ENCODE peak calls at places on chromosomes 13 and 19, in eight cellular contexts. O, Y, P, Z, H, A, R and J are unnamed samples. For H3K4me1 and H3K36me3, the result is how much of the 10 kb centered on the place peaks cover.

GRCh38 chr13:70703755-70704154 is 595.5 kb upstream of the KLHL1 start:
- DNase-seq in O (no peak), Y (no peak), P (no peak), Z (no peak), H (no peak), A (no peak), R (no peak), J (no peak)

GRCh38 chr19:383922-384800 is 24.8 kb downstream of the C2CD4C start:
- DNase-seq in O (no peak), Y (peak), P (no peak), Z (no peak), H (peak), A (peak), R (no peak), J (no peak)

GRCh38 chr13:111845621-111846351 is 221.2 kb upstream of the SOX1 start:
- DNase-seq in O (no peak), Y (peak), P (no peak), Z (no peak), H (peak), A (no peak), R (no peak), J (no peak)

GRCh38 chr19:34274284-34274826 is 20.0 kb downstream of the GARRE1 start:
- DNase-seq in O (no peak), Y (no peak), P (no peak), Z (no peak), H (no peak), A (no peak), R (no peak), J (no peak)

GRCh38 chr19:44582581-44583265 is 30.6 kb upstream of the IGSF23 start:
- DNase-seq in O (no peak), Y (peak), P (no peak), Z (no peak), H (peak), A (peak), R (peak), J (no peak)

GRCh38 chr13:36875431-36875830 is 44.6 kb downstream of the SMAD9 start:
- DNase-seq in O (no peak), Y (no peak), P (no peak), Z (no peak), H (no peak), A (no peak), R (no peak), J (no peak)

GRCh38 chr13:31093145-31093885 is 68.4 kb downstream of the HSPH1 start:
- DNase-seq in O (no peak), Y (no peak), P (no peak), Z (no peak), H (no peak), A (no peak), R (no peak), J (no peak)

GRCh38 chr13:73223372-73223781 is 164.6 kb downstream of the KLF5 start:
- DNase-seq in O (no peak), Y (no peak), P (no peak), Z (no peak), H (no peak), A (no peak), R (no peak), J (no peak)

GRCh38 chr13:86585826-86586225 is 786.6 kb upstream of the SLITRK6 start:
- DNase-seq in O (no peak), Y (peak), P (no peak), Z (no peak), H (no peak), A (no peak), R (no peak), J (no peak)

GRCh38 chr13:48094404-48094780 is 512 bp downstream of the MED4 start:
- DNase-seq in O (no peak), Y (no peak), P (no peak), Z (no peak), H (peak), A (peak), R (no peak), J (no peak)

GRCh38 chr19:46967578-46968018 is 52.0 kb upstream of the NPAS1 start:
- DNase-seq in O (no peak), Y (peak), P (peak), Z (peak), H (no peak), A (no peak), R (no peak), J (no peak)

GRCh38 chr13:40149611-40150283 is 494.3 kb downstream of the COG6 start:
- DNase-seq in O (peak), Y (no peak), P (no peak), Z (peak), H (no peak), A (no peak), R (no peak), J (no peak)

GRCh38 chr19:12544401-12544876 is 6.8 kb downstream of the ZNF564 start:
- DNase-seq in O (no peak), Y (no peak), P (no peak), Z (no peak), H (no peak), A (no peak), R (no peak), J (no peak)

GRCh38 chr19:15457701-15458484 is 6.5 kb downstream of the RASAL3 start:
- DNase-seq in O (no peak), Y (no peak), P (no peak), Z (no peak), H (peak), A (no peak), R (no peak), J (no peak)

GRCh38 chr13:94305033-94305432 is 174.4 kb downstream of the DCT start:
- DNase-seq in O (no peak), Y (no peak), P (no peak), Z (no peak), H (no peak), A (no peak), R (no peak), J (no peak)

GRCh38 chr13:110575322-110576069 is 14.0 kb upstream of the RAB20 start:
- DNase-seq in O (no peak), Y (no peak), P (no peak), Z (no peak), H (no peak), A (peak), R (no peak), J (peak)

GRCh38 chr13:23718916-23719470 is 148.8 kb downstream of the TNFRSF19 start:
- DNase-seq in O (no peak), Y (no peak), P (no peak), Z (no peak), H (no peak), A (no peak), R (no peak), J (no peak)

GRCh38 chr19:20078696-20079095 is 896 bp downstream of the ZNF90 start:
- DNase-seq in O (no peak), Y (no peak), P (no peak), Z (peak), H (peak), A (peak), R (no peak), J (peak)

GRCh38 chr13:73421310-73421912 is 362.6 kb downstream of the KLF5 start:
- DNase-seq in O (no peak), Y (no peak), P (no peak), Z (no peak), H (no peak), A (no peak), R (peak), J (no peak)

GRCh38 chr19:37957176-37957575 is 50.2 kb downstream of the SIPA1L3 start:
- DNase-seq in O (no peak), Y (no peak), P (no peak), Z (no peak), H (no peak), A (no peak), R (no peak), J (no peak)

GRCh38 chr19:21023901-21024300 is 3.4 kb downstream of the ZNF430 start:
- DNase-seq in O (no peak), Y (no peak), P (no peak), Z (no peak), H (no peak), A (no peak), R (no peak), J (no peak)

GRCh38 chr13:44011036-44011435 is 131.3 kb downstream of the LACC1 start:
- DNase-seq in O (no peak), Y (no peak), P (no peak), Z (no peak), H (no peak), A (no peak), R (no peak), J (no peak)

GRCh38 chr13:61414686-61415664 is 674 bp downstream of the PCDH20 start:
- DNase-seq in O (no peak), Y (peak), P (no peak), Z (peak), H (peak), A (peak), R (no peak), J (peak)

GRCh38 chr19:48608798-48609263 is 2.3 kb downstream of the SPACA4 start:
- DNase-seq in O (no peak), Y (no peak), P (peak), Z (no peak), H (peak), A (peak), R (peak), J (no peak)

GRCh38 chr13:79307866-79308298 is 98.2 kb downstream of the RBM26 start:
- DNase-seq in O (no peak), Y (no peak), P (no peak), Z (no peak), H (peak), A (peak), R (no peak), J (peak)

GRCh38 chr19:17107546-17108452 is 32.2 kb downstream of the MYO9B start:
- DNase-seq in O (peak), Y (peak), P (no peak), Z (peak), H (no peak), A (no peak), R (peak), J (peak)

GRCh38 chr19:30256510-30256850 is 115.7 kb upstream of the ZNF536 start:
- DNase-seq in O (no peak), Y (no peak), P (no peak), Z (no peak), H (no peak), A (no peak), R (no peak), J (no peak)

GRCh38 chr19:15418112-15418587 is 638 bp downstream of the AKAP8L start:
- DNase-seq in O (no peak), Y (peak), P (no peak), Z (no peak), H (no peak), A (peak), R (no peak), J (no peak)

GRCh38 chr13:27133889-27134288 is 37.7 kb downstream of the USP12 start:
- DNase-seq in O (no peak), Y (no peak), P (no peak), Z (no peak), H (no peak), A (no peak), R (no peak), J (no peak)

GRCh38 chr19:51760811-51761356 is at the start of gene FPR2:
- DNase-seq in O (no peak), Y (peak), P (no peak), Z (no peak), H (peak), A (peak), R (no peak), J (no peak)

GRCh38 chr13:43865892-43866291 is 13.6 kb downstream of the CCDC122 start:
- DNase-seq in O (no peak), Y (no peak), P (no peak), Z (no peak), H (no peak), A (no peak), R (peak), J (no peak)

GRCh38 chr13:47233734-47234133 is 336.9 kb upstream of the HTR2A start:
- DNase-seq in O (no peak), Y (no peak), P (no peak), Z (no peak), H (no peak), A (no peak), R (no peak), J (no peak)

GRCh38 chr13:40589285-40590109 is 76.9 kb downstream of the FOXO1 start:
- DNase-seq in O (peak), Y (no peak), P (no peak), Z (no peak), H (no peak), A (peak), R (no peak), J (peak)

DNA sequence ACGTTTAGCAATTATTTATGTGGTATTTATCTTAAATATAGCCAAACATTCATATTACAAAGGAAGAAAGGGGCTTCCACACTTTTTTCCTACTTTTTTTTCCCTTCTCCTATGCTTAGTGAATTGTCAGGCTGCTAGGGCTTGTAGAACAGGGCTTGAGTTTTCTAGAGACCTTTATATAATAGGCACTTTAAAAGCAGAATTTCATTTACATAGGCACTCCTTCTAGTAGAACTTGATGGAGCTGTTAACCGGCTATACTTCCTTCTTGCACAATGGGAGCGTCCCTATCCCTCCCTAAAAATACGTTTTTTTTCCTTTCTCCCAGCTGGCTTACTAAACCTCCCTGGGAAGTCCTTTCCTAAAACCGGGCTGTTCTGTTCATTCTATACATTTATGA is 1.1 kb downstream of the TRIM13 start:
- DNase-seq in O (no peak), Y (no peak), P (no peak), Z (no peak), H (peak), A (no peak), R (no peak), J (no peak)
- H3K4me1 ChIP-seq in O (under half), Y (under half), P (under half), Z (under half), H (under half), A (under half), R (under half), J (under half)

DNA sequence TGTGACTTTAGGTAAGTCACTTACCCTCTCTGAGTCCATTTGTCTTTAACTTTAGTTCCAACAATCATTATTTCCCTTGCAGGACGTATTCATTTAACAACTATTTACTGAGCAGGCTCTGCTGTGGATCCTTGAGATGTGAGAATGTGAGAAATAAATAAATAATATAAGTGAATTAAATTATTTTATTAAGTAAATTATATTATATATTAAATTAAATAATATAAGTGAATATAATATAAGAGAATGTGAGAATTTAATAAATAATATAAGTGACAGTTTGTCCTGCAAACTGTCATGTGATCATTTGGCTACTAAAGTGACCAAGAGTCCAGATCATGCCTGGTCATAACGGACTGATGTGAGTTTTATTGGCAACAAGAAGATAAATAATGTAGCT is 598 bp downstream of the OR2Z1 start:
- DNase-seq in O (no peak), Y (no peak), P (no peak), Z (no peak), H (no peak), A (no peak), R (no peak), J (no peak)
- TF ChIP-seq CTCF in O (no peak), Y (no peak), P (no peak), Z (no peak), H (no peak), A (no peak), R (no peak), J (no peak)

DNA sequence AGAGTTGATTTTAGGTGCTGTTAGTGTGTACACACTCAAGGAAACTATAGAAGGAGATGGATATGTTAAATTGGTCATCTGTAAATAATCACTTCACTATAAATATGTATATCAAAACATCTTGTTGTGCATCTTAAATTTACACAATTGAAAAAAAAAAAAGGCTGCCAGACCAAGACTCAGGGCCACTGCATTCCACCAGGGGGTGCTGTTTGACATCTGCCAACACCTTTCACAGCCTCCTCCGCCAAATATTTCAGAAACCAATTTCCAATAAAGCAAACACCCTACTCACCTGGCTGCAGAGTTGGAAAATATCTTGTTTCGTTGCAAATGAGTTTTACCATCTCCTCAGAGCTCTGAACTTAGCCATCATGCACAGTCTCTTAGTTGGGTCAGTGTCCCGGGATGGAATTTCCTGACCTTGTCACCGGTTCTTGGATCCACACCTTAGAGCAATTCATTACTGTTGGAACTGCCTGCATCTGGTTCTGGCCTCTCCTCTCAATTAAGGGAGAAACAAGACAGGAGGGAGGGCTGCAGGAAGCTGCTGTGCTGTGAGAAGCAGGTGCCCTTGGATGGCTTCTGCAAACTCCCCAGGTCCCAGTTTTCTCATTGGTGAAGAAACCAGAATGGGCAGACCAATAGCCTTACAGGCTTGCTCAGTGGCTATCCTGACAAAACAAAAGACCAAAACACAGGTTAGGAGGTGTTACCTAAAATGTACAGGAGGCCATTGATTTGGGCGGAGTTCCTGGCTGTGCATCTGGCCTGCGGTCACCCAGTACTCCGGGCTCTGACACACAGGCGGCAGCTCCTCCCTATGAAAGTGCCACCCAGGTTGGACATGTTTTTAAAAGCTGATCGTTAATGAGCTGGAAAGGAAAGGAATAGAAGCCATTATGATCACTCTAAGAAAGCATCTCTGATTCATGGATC is 746.6 kb downstream of the UQCRFS1 start:
- DNase-seq in O (no peak), Y (peak), P (peak), Z (no peak), H (peak), A (peak), R (no peak), J (no peak)
- H3K36me3 ChIP-seq in O (under half), Y (under half), P (under half), Z (under half), H (under half), A (under half), R (under half), J (under half)

GRCh38 chr19:55643003-55643732 is at the start of gene ZNF581:
- DNase-seq in O (no peak), Y (peak), P (peak), Z (peak), H (peak), A (peak), R (no peak), J (peak)

GRCh38 chr19:55641376-55642152 is 762 bp downstream of the ZNF580 start:
- DNase-seq in O (no peak), Y (no peak), P (no peak), Z (no peak), H (peak), A (peak), R (no peak), J (no peak)

GRCh38 chr19:55643733-55644116 is 276 bp downstream of the ZNF581 start:
- DNase-seq in O (no peak), Y (no peak), P (no peak), Z (no peak), H (no peak), A (no peak), R (no peak), J (no peak)

GRCh38 chr19:55640577-55641375 is at the start of gene ZNF580:
- DNase-seq in O (no peak), Y (peak), P (peak), Z (peak), H (peak), A (peak), R (no peak), J (peak)

DNA sequence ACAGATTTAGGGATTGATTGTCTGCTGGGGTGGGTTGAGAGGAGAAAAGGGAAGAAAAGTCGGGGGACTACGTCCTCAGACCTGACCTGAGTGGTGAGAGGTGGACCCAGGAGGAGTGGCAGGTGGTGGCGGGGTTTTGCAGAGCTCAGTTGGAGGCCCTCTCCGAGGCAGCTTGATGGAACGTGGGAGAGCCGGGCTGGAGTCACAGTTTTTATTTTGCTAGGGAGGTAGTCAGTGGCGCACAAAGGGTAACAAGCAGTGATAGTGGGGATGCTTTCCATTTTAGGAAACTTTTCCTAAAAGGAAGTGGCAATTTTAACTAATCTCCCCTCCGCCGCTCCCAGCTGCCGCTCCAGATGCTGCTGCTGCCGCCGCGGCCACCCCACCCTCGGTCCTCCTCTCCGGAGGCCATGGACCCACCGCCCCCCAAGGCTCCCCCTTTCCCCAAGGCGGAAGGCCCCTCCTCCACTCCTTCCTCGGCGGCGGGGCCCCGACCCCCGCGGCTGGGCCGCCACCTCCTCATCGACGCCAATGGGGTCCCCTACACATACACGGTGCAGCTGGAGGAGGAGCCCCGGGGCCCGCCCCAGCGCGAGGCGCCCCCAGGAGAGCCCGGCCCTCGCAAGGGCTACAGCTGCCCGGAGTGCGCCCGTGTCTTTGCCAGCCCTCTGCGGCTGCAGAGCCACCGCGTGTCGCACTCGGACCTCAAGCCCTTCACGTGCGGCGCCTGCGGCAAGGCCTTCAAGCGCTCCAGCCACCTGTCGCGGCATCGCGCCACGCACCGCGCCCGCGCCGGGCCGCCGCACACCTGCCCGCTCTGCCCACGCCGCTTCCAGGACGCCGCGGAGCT is 1.1 kb upstream of the ZNF581 start:
- DNase-seq in O (no peak), Y (no peak), P (peak), Z (no peak), H (no peak), A (peak), R (no peak), J (no peak)
- H3K4me1 ChIP-seq in O (under half), Y (under half), P (under half), Z (under half), H (under half), A (under half), R (under half), J (under half)

GRCh38 chr13:108227651-108228272 is 9.6 kb downstream of the ABHD13 start:
- DNase-seq in O (no peak), Y (no peak), P (no peak), Z (no peak), H (peak), A (peak), R (peak), J (no peak)
- TF ChIP-seq CTCF in O (peak), Y (peak), P (peak), Z (peak), H (peak), A (peak), R (peak), J (peak)

GRCh38 chr19:3966051-3967017 is 4.6 kb downstream of the DAPK3 start:
- DNase-seq in O (no peak), Y (no peak), P (no peak), Z (no peak), H (no peak), A (peak), R (no peak), J (no peak)
- H3K36me3 ChIP-seq in O (half or more), Y (under half), P (under half), Z (under half), H (under half), A (under half), R (under half), J (under half)

GRCh38 chr19:50349277-50350057 is 16.0 kb downstream of the NAPSA start:
- DNase-seq in O (no peak), Y (no peak), P (no peak), Z (no peak), H (peak), A (no peak), R (no peak), J (peak)
- H3K4me1 ChIP-seq in O (under half), Y (under half), P (under half), Z (under half), H (under half), A (under half), R (under half), J (under half)

GRCh38 chr13:66543780-66544179 is 686.4 kb downstream of the PCDH9 start:
- DNase-seq in O (no peak), Y (no peak), P (no peak), Z (no peak), H (peak), A (no peak), R (peak), J (no peak)
- TF ChIP-seq CTCF in O (no peak), Y (peak), P (no peak), Z (no peak), H (peak), A (peak), R (peak), J (no peak)